ENCODE peak calls at places on chromosomes 13 and 19, in nine cellular contexts. One of them, this sample, is unnamed.

GRCh38 chr19:50362656-50363424 is 2.6 kb downstream of the NAPSA start:
- DNase-seq in stimulated activated CD4-positive, alpha-beta T cell treated with anti-CD3 and anti-CD28 coated beads, Interleukin-12 subunit alpha, Interleukin-12 subunit beta, amount 100 ng/mL, for 24 hours: no peak
- DNase-seq in stimulated activated CD8-positive, alpha-beta memory T cell treated with anti-CD3 and anti-CD28 coated beads, Interleukin-15, amount 100 ng/mL, for 48 hours: peak
- DNase-seq in K562: peak
- DNase-seq in NCI-H1417 treated with DMSO at 0.1 percent for 48 hours: no peak
- DNase-seq in islet precursor cell: no peak
- DNase-seq in endothelial cell: no peak
- DNase-seq in T-helper 2 cell: no peak
- DNase-seq in HT1080: no peak
- DNase-seq in this sample: peak

GRCh38 chr19:33388231-33388816 is 14.8 kb downstream of the CEBPG start:
- DNase-seq in stimulated activated CD4-positive, alpha-beta T cell treated with anti-CD3 and anti-CD28 coated beads, Interleukin-12 subunit alpha, Interleukin-12 subunit beta, amount 100 ng/mL, for 24 hours: no peak
- DNase-seq in stimulated activated CD8-positive, alpha-beta memory T cell treated with anti-CD3 and anti-CD28 coated beads, Interleukin-15, amount 100 ng/mL, for 48 hours: no peak
- DNase-seq in K562: no peak
- DNase-seq in NCI-H1417 treated with DMSO at 0.1 percent for 48 hours: no peak
- DNase-seq in islet precursor cell: no peak
- DNase-seq in endothelial cell: no peak
- DNase-seq in T-helper 2 cell: no peak
- DNase-seq in HT1080: no peak
- DNase-seq in this sample: no peak

GRCh38 chr13:44206429-44206828 is 167.2 kb upstream of the SERP2 start:
- DNase-seq in stimulated activated CD4-positive, alpha-beta T cell treated with anti-CD3 and anti-CD28 coated beads, Interleukin-12 subunit alpha, Interleukin-12 subunit beta, amount 100 ng/mL, for 24 hours: no peak
- DNase-seq in stimulated activated CD8-positive, alpha-beta memory T cell treated with anti-CD3 and anti-CD28 coated beads, Interleukin-15, amount 100 ng/mL, for 48 hours: no peak
- DNase-seq in K562: no peak
- DNase-seq in NCI-H1417 treated with DMSO at 0.1 percent for 48 hours: no peak
- DNase-seq in islet precursor cell: no peak
- DNase-seq in endothelial cell: no peak
- DNase-seq in T-helper 2 cell: no peak
- DNase-seq in HT1080: no peak
- DNase-seq in this sample: no peak

GRCh38 chr19:35774274-35775045 is 904 bp upstream of the ARHGAP33 start:
- DNase-seq in stimulated activated CD4-positive, alpha-beta T cell treated with anti-CD3 and anti-CD28 coated beads, Interleukin-12 subunit alpha, Interleukin-12 subunit beta, amount 100 ng/mL, for 24 hours: no peak
- DNase-seq in stimulated activated CD8-positive, alpha-beta memory T cell treated with anti-CD3 and anti-CD28 coated beads, Interleukin-15, amount 100 ng/mL, for 48 hours: no peak
- DNase-seq in K562: no peak
- DNase-seq in NCI-H1417 treated with DMSO at 0.1 percent for 48 hours: no peak
- DNase-seq in islet precursor cell: peak
- DNase-seq in endothelial cell: no peak
- DNase-seq in T-helper 2 cell: no peak
- DNase-seq in HT1080: no peak
- DNase-seq in this sample: no peak

GRCh38 chr19:35063940-35064818 is 22.7 kb downstream of the HPN start:
- DNase-seq in stimulated activated CD4-positive, alpha-beta T cell treated with anti-CD3 and anti-CD28 coated beads, Interleukin-12 subunit alpha, Interleukin-12 subunit beta, amount 100 ng/mL, for 24 hours: no peak
- DNase-seq in stimulated activated CD8-positive, alpha-beta memory T cell treated with anti-CD3 and anti-CD28 coated beads, Interleukin-15, amount 100 ng/mL, for 48 hours: no peak
- DNase-seq in K562: no peak
- DNase-seq in NCI-H1417 treated with DMSO at 0.1 percent for 48 hours: no peak
- DNase-seq in islet precursor cell: no peak
- DNase-seq in endothelial cell: no peak
- DNase-seq in T-helper 2 cell: no peak
- DNase-seq in HT1080: peak
- DNase-seq in this sample: no peak

GRCh38 chr13:20157387-20157786 is 3.5 kb downstream of the GJA3 start:
- DNase-seq in stimulated activated CD4-positive, alpha-beta T cell treated with anti-CD3 and anti-CD28 coated beads, Interleukin-12 subunit alpha, Interleukin-12 subunit beta, amount 100 ng/mL, for 24 hours: no peak
- DNase-seq in stimulated activated CD8-positive, alpha-beta memory T cell treated with anti-CD3 and anti-CD28 coated beads, Interleukin-15, amount 100 ng/mL, for 48 hours: no peak
- DNase-seq in K562: no peak
- DNase-seq in NCI-H1417 treated with DMSO at 0.1 percent for 48 hours: no peak
- DNase-seq in islet precursor cell: peak
- DNase-seq in endothelial cell: no peak
- DNase-seq in T-helper 2 cell: no peak
- DNase-seq in HT1080: no peak
- DNase-seq in this sample: no peak

GRCh38 chr13:70235565-70235964 is 127.3 kb upstream of the KLHL1 start:
- DNase-seq in stimulated activated CD4-positive, alpha-beta T cell treated with anti-CD3 and anti-CD28 coated beads, Interleukin-12 subunit alpha, Interleukin-12 subunit beta, amount 100 ng/mL, for 24 hours: no peak
- DNase-seq in stimulated activated CD8-positive, alpha-beta memory T cell treated with anti-CD3 and anti-CD28 coated beads, Interleukin-15, amount 100 ng/mL, for 48 hours: no peak
- DNase-seq in K562: no peak
- DNase-seq in NCI-H1417 treated with DMSO at 0.1 percent for 48 hours: no peak
- DNase-seq in islet precursor cell: no peak
- DNase-seq in endothelial cell: no peak
- DNase-seq in T-helper 2 cell: no peak
- DNase-seq in HT1080: no peak
- DNase-seq in this sample: no peak

GRCh38 chr19:41930926-41931592 is 2.8 kb upstream of the ERFL start:
- DNase-seq in stimulated activated CD4-positive, alpha-beta T cell treated with anti-CD3 and anti-CD28 coated beads, Interleukin-12 subunit alpha, Interleukin-12 subunit beta, amount 100 ng/mL, for 24 hours: no peak
- DNase-seq in stimulated activated CD8-positive, alpha-beta memory T cell treated with anti-CD3 and anti-CD28 coated beads, Interleukin-15, amount 100 ng/mL, for 48 hours: no peak
- DNase-seq in K562: no peak
- DNase-seq in NCI-H1417 treated with DMSO at 0.1 percent for 48 hours: no peak
- DNase-seq in islet precursor cell: no peak
- DNase-seq in endothelial cell: no peak
- DNase-seq in T-helper 2 cell: no peak
- DNase-seq in HT1080: no peak
- DNase-seq in this sample: no peak

GRCh38 chr13:110116072-110116487 is 190.9 kb downstream of the COL4A1 start:
- DNase-seq in stimulated activated CD4-positive, alpha-beta T cell treated with anti-CD3 and anti-CD28 coated beads, Interleukin-12 subunit alpha, Interleukin-12 subunit beta, amount 100 ng/mL, for 24 hours: no peak
- DNase-seq in stimulated activated CD8-positive, alpha-beta memory T cell treated with anti-CD3 and anti-CD28 coated beads, Interleukin-15, amount 100 ng/mL, for 48 hours: no peak
- DNase-seq in K562: peak
- DNase-seq in NCI-H1417 treated with DMSO at 0.1 percent for 48 hours: no peak
- DNase-seq in islet precursor cell: peak
- DNase-seq in endothelial cell: peak
- DNase-seq in T-helper 2 cell: peak
- DNase-seq in HT1080: no peak
- DNase-seq in this sample: no peak

GRCh38 chr19:4506449-4507149 is 11.7 kb downstream of the PLIN4 start:
- DNase-seq in stimulated activated CD4-positive, alpha-beta T cell treated with anti-CD3 and anti-CD28 coated beads, Interleukin-12 subunit alpha, Interleukin-12 subunit beta, amount 100 ng/mL, for 24 hours: no peak
- DNase-seq in stimulated activated CD8-positive, alpha-beta memory T cell treated with anti-CD3 and anti-CD28 coated beads, Interleukin-15, amount 100 ng/mL, for 48 hours: no peak
- DNase-seq in K562: no peak
- DNase-seq in NCI-H1417 treated with DMSO at 0.1 percent for 48 hours: no peak
- DNase-seq in islet precursor cell: peak
- DNase-seq in endothelial cell: no peak
- DNase-seq in T-helper 2 cell: no peak
- DNase-seq in HT1080: peak
- DNase-seq in this sample: no peak

GRCh38 chr19:41997121-41997850 is 3.3 kb upstream of the ATP1A3 start:
- DNase-seq in stimulated activated CD4-positive, alpha-beta T cell treated with anti-CD3 and anti-CD28 coated beads, Interleukin-12 subunit alpha, Interleukin-12 subunit beta, amount 100 ng/mL, for 24 hours: no peak
- DNase-seq in stimulated activated CD8-positive, alpha-beta memory T cell treated with anti-CD3 and anti-CD28 coated beads, Interleukin-15, amount 100 ng/mL, for 48 hours: no peak
- DNase-seq in K562: peak
- DNase-seq in NCI-H1417 treated with DMSO at 0.1 percent for 48 hours: no peak
- DNase-seq in islet precursor cell: peak
- DNase-seq in endothelial cell: peak
- DNase-seq in T-helper 2 cell: no peak
- DNase-seq in HT1080: peak
- DNase-seq in this sample: no peak

GRCh38 chr19:30651691-30652090 is 279.5 kb downstream of the ZNF536 start:
- DNase-seq in stimulated activated CD4-positive, alpha-beta T cell treated with anti-CD3 and anti-CD28 coated beads, Interleukin-12 subunit alpha, Interleukin-12 subunit beta, amount 100 ng/mL, for 24 hours: no peak
- DNase-seq in stimulated activated CD8-positive, alpha-beta memory T cell treated with anti-CD3 and anti-CD28 coated beads, Interleukin-15, amount 100 ng/mL, for 48 hours: no peak
- DNase-seq in K562: no peak
- DNase-seq in NCI-H1417 treated with DMSO at 0.1 percent for 48 hours: no peak
- DNase-seq in islet precursor cell: no peak
- DNase-seq in endothelial cell: no peak
- DNase-seq in T-helper 2 cell: no peak
- DNase-seq in HT1080: no peak
- DNase-seq in this sample: no peak

GRCh38 chr19:49892716-49893115 is 4.0 kb downstream of the IL4I1 start:
- DNase-seq in stimulated activated CD4-positive, alpha-beta T cell treated with anti-CD3 and anti-CD28 coated beads, Interleukin-12 subunit alpha, Interleukin-12 subunit beta, amount 100 ng/mL, for 24 hours: no peak
- DNase-seq in stimulated activated CD8-positive, alpha-beta memory T cell treated with anti-CD3 and anti-CD28 coated beads, Interleukin-15, amount 100 ng/mL, for 48 hours: no peak
- DNase-seq in K562: no peak
- DNase-seq in NCI-H1417 treated with DMSO at 0.1 percent for 48 hours: no peak
- DNase-seq in islet precursor cell: no peak
- DNase-seq in endothelial cell: no peak
- DNase-seq in T-helper 2 cell: no peak
- DNase-seq in HT1080: no peak
- DNase-seq in this sample: no peak

GRCh38 chr13:100835695-100836094 is 161.1 kb upstream of the TMTC4 start:
- DNase-seq in stimulated activated CD4-positive, alpha-beta T cell treated with anti-CD3 and anti-CD28 coated beads, Interleukin-12 subunit alpha, Interleukin-12 subunit beta, amount 100 ng/mL, for 24 hours: no peak
- DNase-seq in stimulated activated CD8-positive, alpha-beta memory T cell treated with anti-CD3 and anti-CD28 coated beads, Interleukin-15, amount 100 ng/mL, for 48 hours: no peak
- DNase-seq in K562: no peak
- DNase-seq in NCI-H1417 treated with DMSO at 0.1 percent for 48 hours: no peak
- DNase-seq in islet precursor cell: no peak
- DNase-seq in endothelial cell: no peak
- DNase-seq in T-helper 2 cell: no peak
- DNase-seq in HT1080: peak
- DNase-seq in this sample: no peak

GRCh38 chr13:109200556-109200955 is 571.1 kb downstream of the MYO16 start:
- DNase-seq in stimulated activated CD4-positive, alpha-beta T cell treated with anti-CD3 and anti-CD28 coated beads, Interleukin-12 subunit alpha, Interleukin-12 subunit beta, amount 100 ng/mL, for 24 hours: no peak
- DNase-seq in stimulated activated CD8-positive, alpha-beta memory T cell treated with anti-CD3 and anti-CD28 coated beads, Interleukin-15, amount 100 ng/mL, for 48 hours: no peak
- DNase-seq in K562: no peak
- DNase-seq in NCI-H1417 treated with DMSO at 0.1 percent for 48 hours: no peak
- DNase-seq in islet precursor cell: no peak
- DNase-seq in endothelial cell: no peak
- DNase-seq in T-helper 2 cell: no peak
- DNase-seq in HT1080: peak
- DNase-seq in this sample: no peak

GRCh38 chr13:29496241-29496712 is 99.2 kb downstream of the SLC7A1 start:
- DNase-seq in stimulated activated CD4-positive, alpha-beta T cell treated with anti-CD3 and anti-CD28 coated beads, Interleukin-12 subunit alpha, Interleukin-12 subunit beta, amount 100 ng/mL, for 24 hours: no peak
- DNase-seq in stimulated activated CD8-positive, alpha-beta memory T cell treated with anti-CD3 and anti-CD28 coated beads, Interleukin-15, amount 100 ng/mL, for 48 hours: no peak
- DNase-seq in K562: no peak
- DNase-seq in NCI-H1417 treated with DMSO at 0.1 percent for 48 hours: no peak
- DNase-seq in islet precursor cell: peak
- DNase-seq in endothelial cell: no peak
- DNase-seq in T-helper 2 cell: no peak
- DNase-seq in HT1080: peak
- DNase-seq in this sample: no peak

GRCh38 chr13:100089633-100090032 is 740 bp downstream of the PCCA start:
- DNase-seq in stimulated activated CD4-positive, alpha-beta T cell treated with anti-CD3 and anti-CD28 coated beads, Interleukin-12 subunit alpha, Interleukin-12 subunit beta, amount 100 ng/mL, for 24 hours: no peak
- DNase-seq in stimulated activated CD8-positive, alpha-beta memory T cell treated with anti-CD3 and anti-CD28 coated beads, Interleukin-15, amount 100 ng/mL, for 48 hours: no peak
- DNase-seq in K562: no peak
- DNase-seq in NCI-H1417 treated with DMSO at 0.1 percent for 48 hours: no peak
- DNase-seq in islet precursor cell: no peak
- DNase-seq in endothelial cell: no peak
- DNase-seq in T-helper 2 cell: no peak
- DNase-seq in HT1080: no peak
- DNase-seq in this sample: no peak

GRCh38 chr19:40279120-40279551 is 6.0 kb downstream of the AKT2 start:
- DNase-seq in stimulated activated CD4-positive, alpha-beta T cell treated with anti-CD3 and anti-CD28 coated beads, Interleukin-12 subunit alpha, Interleukin-12 subunit beta, amount 100 ng/mL, for 24 hours: no peak
- DNase-seq in stimulated activated CD8-positive, alpha-beta memory T cell treated with anti-CD3 and anti-CD28 coated beads, Interleukin-15, amount 100 ng/mL, for 48 hours: no peak
- DNase-seq in K562: no peak
- DNase-seq in NCI-H1417 treated with DMSO at 0.1 percent for 48 hours: no peak
- DNase-seq in islet precursor cell: no peak
- DNase-seq in endothelial cell: no peak
- DNase-seq in T-helper 2 cell: no peak
- DNase-seq in HT1080: no peak
- DNase-seq in this sample: peak

GRCh38 chr13:98033277-98034247 is 80.1 kb downstream of the IPO5 start:
- DNase-seq in stimulated activated CD4-positive, alpha-beta T cell treated with anti-CD3 and anti-CD28 coated beads, Interleukin-12 subunit alpha, Interleukin-12 subunit beta, amount 100 ng/mL, for 24 hours: no peak
- DNase-seq in stimulated activated CD8-positive, alpha-beta memory T cell treated with anti-CD3 and anti-CD28 coated beads, Interleukin-15, amount 100 ng/mL, for 48 hours: no peak
- DNase-seq in K562: no peak
- DNase-seq in NCI-H1417 treated with DMSO at 0.1 percent for 48 hours: no peak
- DNase-seq in islet precursor cell: peak
- DNase-seq in endothelial cell: peak
- DNase-seq in T-helper 2 cell: no peak
- DNase-seq in HT1080: peak
- DNase-seq in this sample: no peak

GRCh38 chr19:56071151-56071550 is 49.9 kb downstream of the ZNF787 start:
- DNase-seq in stimulated activated CD4-positive, alpha-beta T cell treated with anti-CD3 and anti-CD28 coated beads, Interleukin-12 subunit alpha, Interleukin-12 subunit beta, amount 100 ng/mL, for 24 hours: no peak
- DNase-seq in stimulated activated CD8-positive, alpha-beta memory T cell treated with anti-CD3 and anti-CD28 coated beads, Interleukin-15, amount 100 ng/mL, for 48 hours: no peak
- DNase-seq in K562: peak
- DNase-seq in NCI-H1417 treated with DMSO at 0.1 percent for 48 hours: no peak
- DNase-seq in islet precursor cell: no peak
- DNase-seq in endothelial cell: peak
- DNase-seq in T-helper 2 cell: no peak
- DNase-seq in HT1080: peak
- DNase-seq in this sample: peak

GRCh38 chr13:28392428-28392827 is 102.5 kb downstream of the FLT1 start:
- DNase-seq in stimulated activated CD4-positive, alpha-beta T cell treated with anti-CD3 and anti-CD28 coated beads, Interleukin-12 subunit alpha, Interleukin-12 subunit beta, amount 100 ng/mL, for 24 hours: no peak
- DNase-seq in stimulated activated CD8-positive, alpha-beta memory T cell treated with anti-CD3 and anti-CD28 coated beads, Interleukin-15, amount 100 ng/mL, for 48 hours: no peak
- DNase-seq in K562: no peak
- DNase-seq in NCI-H1417 treated with DMSO at 0.1 percent for 48 hours: no peak
- DNase-seq in islet precursor cell: no peak
- DNase-seq in endothelial cell: no peak
- DNase-seq in T-helper 2 cell: no peak
- DNase-seq in HT1080: no peak
- DNase-seq in this sample: no peak

GRCh38 chr19:7522072-7522922 is at the start of gene MCOLN1:
- DNase-seq in stimulated activated CD4-positive, alpha-beta T cell treated with anti-CD3 and anti-CD28 coated beads, Interleukin-12 subunit alpha, Interleukin-12 subunit beta, amount 100 ng/mL, for 24 hours: peak
- DNase-seq in stimulated activated CD8-positive, alpha-beta memory T cell treated with anti-CD3 and anti-CD28 coated beads, Interleukin-15, amount 100 ng/mL, for 48 hours: peak
- DNase-seq in K562: peak
- DNase-seq in NCI-H1417 treated with DMSO at 0.1 percent for 48 hours: peak
- DNase-seq in islet precursor cell: peak
- DNase-seq in endothelial cell: peak
- DNase-seq in T-helper 2 cell: peak
- DNase-seq in HT1080: peak
- DNase-seq in this sample: peak